ENCODE peak calls at places on chromosomes 7 and 10, in five cellular contexts. One of them, this sample, is unnamed.

GRCh38 chr7:54249686-54250085 is 292.5 kb upstream of the VSTM2A start:
- DNase-seq in GM23338: no peak
- DNase-seq in spleen: no peak
- DNase-seq in non-pigmented ciliary epithelial cell: no peak
- DNase-seq in kidney glomerular epithelial cell: no peak
- DNase-seq in this sample: no peak

GRCh38 chr10:113273151-113273876 is 279.5 kb upstream of the HABP2 start:
- DNase-seq in GM23338: peak
- DNase-seq in spleen: peak
- DNase-seq in non-pigmented ciliary epithelial cell: no peak
- DNase-seq in kidney glomerular epithelial cell: no peak
- DNase-seq in this sample: no peak

GRCh38 chr10:71382757-71383156 is 14.0 kb upstream of the CDH23 start:
- DNase-seq in GM23338: no peak
- DNase-seq in spleen: no peak
- DNase-seq in non-pigmented ciliary epithelial cell: no peak
- DNase-seq in kidney glomerular epithelial cell: no peak
- DNase-seq in this sample: no peak

GRCh38 chr7:66535414-66536329 is 93.0 kb upstream of the KCTD7 start:
- DNase-seq in GM23338: no peak
- DNase-seq in spleen: no peak
- DNase-seq in non-pigmented ciliary epithelial cell: no peak
- DNase-seq in kidney glomerular epithelial cell: no peak
- DNase-seq in this sample: no peak

GRCh38 chr10:99917963-99918825 is 91.6 kb downstream of the DNMBP start:
- DNase-seq in GM23338: peak
- DNase-seq in spleen: no peak
- DNase-seq in non-pigmented ciliary epithelial cell: no peak
- DNase-seq in kidney glomerular epithelial cell: peak
- DNase-seq in this sample: no peak

GRCh38 chr10:7792541-7792940 is 4.6 kb downstream of the ATP5F1C start:
- DNase-seq in GM23338: no peak
- DNase-seq in spleen: no peak
- DNase-seq in non-pigmented ciliary epithelial cell: no peak
- DNase-seq in kidney glomerular epithelial cell: no peak
- DNase-seq in this sample: no peak

GRCh38 chr7:131034166-131034881 is 293.4 kb upstream of the MKLN1 start:
- DNase-seq in GM23338: no peak
- DNase-seq in spleen: no peak
- DNase-seq in non-pigmented ciliary epithelial cell: no peak
- DNase-seq in kidney glomerular epithelial cell: no peak
- DNase-seq in this sample: no peak

GRCh38 chr10:110843031-110843430 is 28.7 kb upstream of the PDCD4 start:
- DNase-seq in GM23338: no peak
- DNase-seq in spleen: no peak
- DNase-seq in non-pigmented ciliary epithelial cell: no peak
- DNase-seq in kidney glomerular epithelial cell: no peak
- DNase-seq in this sample: no peak

GRCh38 chr7:100671353-100672327 is 1.9 kb upstream of the GNB2 start:
- DNase-seq in GM23338: no peak
- DNase-seq in spleen: peak
- DNase-seq in non-pigmented ciliary epithelial cell: no peak
- DNase-seq in kidney glomerular epithelial cell: no peak
- DNase-seq in this sample: no peak

GRCh38 chr10:31650010-31650409 is 278.6 kb downstream of the ARHGAP12 start:
- DNase-seq in GM23338: no peak
- DNase-seq in spleen: no peak
- DNase-seq in non-pigmented ciliary epithelial cell: peak
- DNase-seq in kidney glomerular epithelial cell: no peak
- DNase-seq in this sample: no peak

GRCh38 chr10:91194497-91195179 is 25.8 kb upstream of the PCGF5 start:
- DNase-seq in GM23338: no peak
- DNase-seq in spleen: no peak
- DNase-seq in non-pigmented ciliary epithelial cell: no peak
- DNase-seq in kidney glomerular epithelial cell: peak
- DNase-seq in this sample: no peak

GRCh38 chr10:15216700-15217099 is 48.2 kb upstream of the NMT2 start:
- DNase-seq in GM23338: no peak
- DNase-seq in spleen: no peak
- DNase-seq in non-pigmented ciliary epithelial cell: no peak
- DNase-seq in kidney glomerular epithelial cell: no peak
- DNase-seq in this sample: no peak

GRCh38 chr10:86327954-86328705 is 38.5 kb downstream of the GRID1 start:
- DNase-seq in GM23338: no peak
- DNase-seq in spleen: peak
- DNase-seq in non-pigmented ciliary epithelial cell: no peak
- DNase-seq in kidney glomerular epithelial cell: no peak
- DNase-seq in this sample: no peak

GRCh38 chr10:24484771-24485170 is 238.9 kb downstream of the ARHGAP21 start:
- DNase-seq in GM23338: no peak
- DNase-seq in spleen: no peak
- DNase-seq in non-pigmented ciliary epithelial cell: no peak
- DNase-seq in kidney glomerular epithelial cell: no peak
- DNase-seq in this sample: no peak

This sample was measured in NCI-H2107.